ENCODE peak calls at places on chromosomes 7 and 10, in six cellular contexts. B is stomach, S is IMR-90, R is testis, M is A549, G is Peyer's patch. T is an unnamed sample.

GRCh38 chr10:124731551-124731950 is 12.6 kb downstream of the FAM53B start:
- DNase-seq in G (no peak), S (no peak), B (no peak), R (no peak), M (no peak), T (peak; percentile 25)

GRCh38 chr7:36010656-36011587 is 142.1 kb upstream of the EEPD1 start:
- DNase-seq in M (no peak), R (no peak), G (no peak), B (no peak), S (no peak), T (no peak)

GRCh38 chr10:1903982-1904381 is 166.7 kb upstream of the ADARB2 start:
- DNase-seq in G (no peak), M (no peak), B (no peak), S (no peak), R (no peak), T (no peak)

GRCh38 chr7:42932861-42933591 is 850 bp downstream of the MRPL32 start:
- DNase-seq in R (peak; percentile 45), M (no peak), G (no peak), B (peak; percentile 29), S (peak; percentile 26), T (no peak)

GRCh38 chr7:69782917-69783684 is 184.8 kb downstream of the AUTS2 start:
- DNase-seq in G (no peak), B (no peak), M (no peak), R (peak; percentile 74), S (no peak), T (no peak)

GRCh38 chr7:50477640-50478039 is 27.5 kb upstream of the FIGNL1 start:
- DNase-seq in R (no peak), S (no peak), G (no peak), M (no peak), B (no peak), T (no peak)

GRCh38 chr7:47553309-47553708 is 28.6 kb downstream of the TNS3 start:
- DNase-seq in S (peak; percentile 52), B (no peak), R (no peak), G (no peak), M (no peak), T (no peak)

GRCh38 chr7:82816272-82816671 is 346.4 kb downstream of the PCLO start:
- DNase-seq in B (no peak), R (no peak), G (no peak), M (no peak), S (no peak), T (no peak)

GRCh38 chr10:25453619-25454018 is 278.8 kb downstream of the GPR158 start:
- DNase-seq in G (no peak), B (no peak), M (no peak), R (no peak), S (no peak), T (no peak)

GRCh38 chr7:93117327-93117726 is 452 bp downstream of the SAMD9 start:
- DNase-seq in R (no peak), M (no peak), B (no peak), G (no peak), S (no peak), T (no peak)

GRCh38 chr7:23653942-23654341 is 26.1 kb upstream of the FAM221A start:
- DNase-seq in B (no peak), S (no peak), G (no peak), M (no peak), R (no peak), T (no peak)

GRCh38 chr7:2643386-2644229 is 11.8 kb downstream of the TTYH3 start:
- DNase-seq in R (no peak), M (no peak), G (no peak), B (no peak), S (no peak), T (no peak)
- TF ChIP-seq CTCF in R (no peak), M (no peak), G (no peak), B (no peak), S (peak; percentile 6), T (no peak)

DNA sequence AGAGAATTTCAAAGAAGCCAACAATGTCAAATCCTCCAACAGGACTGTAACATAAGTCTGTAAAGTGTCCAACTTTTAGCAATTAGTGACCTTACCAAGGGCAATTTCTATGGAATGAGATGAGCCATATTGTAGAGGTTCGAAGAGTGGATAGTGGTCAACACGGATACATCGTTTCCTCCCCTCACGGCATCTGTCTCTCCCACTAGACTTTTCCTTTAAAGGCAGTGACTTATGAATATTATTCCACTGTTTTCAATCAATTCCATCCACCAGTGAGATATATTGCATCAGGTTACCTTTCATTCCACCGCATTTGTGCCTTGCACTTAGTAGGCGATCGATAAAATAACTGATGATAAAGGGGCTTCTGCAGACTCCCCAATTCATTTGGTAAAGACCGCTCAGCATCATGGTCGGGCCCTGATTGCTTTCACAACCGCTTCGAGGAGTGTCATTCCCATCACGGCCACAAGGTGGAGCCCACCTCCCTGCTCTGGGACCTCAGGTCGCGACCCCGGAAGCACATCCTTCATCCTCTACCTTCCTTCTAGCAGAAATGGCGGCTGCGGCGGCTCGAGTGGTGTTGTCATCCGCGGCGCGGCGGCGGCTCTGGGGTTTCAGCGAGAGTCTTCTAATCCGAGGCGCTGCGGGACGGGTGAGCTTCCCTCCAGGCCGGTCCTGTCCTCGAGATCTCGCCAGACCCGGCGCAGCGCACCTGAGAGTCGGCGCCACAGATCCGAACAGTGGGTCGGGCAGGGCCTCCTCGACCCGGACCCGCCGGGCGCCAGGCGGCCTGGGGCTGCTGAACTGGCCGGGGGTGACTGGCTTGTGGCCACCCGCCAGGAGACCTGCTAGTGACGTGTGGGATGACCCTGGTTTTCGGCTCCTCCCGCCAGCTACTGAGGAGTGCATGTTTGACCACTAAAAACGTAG is at the start of gene PMPCB:
- DNase-seq in R (peak; percentile 100), B (peak; percentile 97), G (peak; percentile 95), M (peak; percentile 92), S (peak; percentile 87), T (peak; percentile 94)
- TF ChIP-seq POLR2A in R (no peak), B (no peak), G (no peak), M (peak; percentile 77), S (peak; percentile 80), T (peak; percentile 77)

DNA sequence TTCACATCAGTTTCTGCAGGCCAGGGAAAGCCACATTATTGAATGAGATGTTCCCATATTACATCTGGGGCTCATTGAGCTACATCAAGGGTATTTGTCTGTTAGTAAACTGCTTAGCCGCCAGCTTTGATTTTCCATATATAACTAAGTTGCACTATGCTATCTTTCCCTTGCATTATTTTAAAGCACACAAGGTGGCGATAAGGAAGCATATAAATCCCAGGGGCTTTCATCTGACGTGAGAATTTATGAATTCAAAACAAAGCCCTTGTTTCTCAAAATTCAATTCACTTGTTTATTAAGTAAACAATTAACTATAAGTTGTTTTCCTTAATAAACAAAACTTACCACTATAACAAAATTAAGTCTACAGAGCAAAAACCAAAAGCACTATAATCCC is 334.1 kb upstream of the TPK1 start:
- DNase-seq in B (no peak), S (no peak), G (no peak), R (no peak), M (peak; percentile 1), T (no peak)
- TF ChIP-seq CTCF in B (no peak), S (no peak), G (no peak), R (no peak), M (no peak), T (no peak)

GRCh38 chr10:104268691-104269645 is at the start of gene GSTO2:
- DNase-seq in M (peak; percentile 99), R (peak; percentile 100), S (peak; percentile 93), B (peak; percentile 99), G (peak; percentile 99), T (peak; percentile 94)
- TF ChIP-seq POLR2A in M (peak; percentile 83), R (peak; percentile 67), S (no peak), B (no peak), G (peak; percentile 62), T (peak; percentile 79)

GRCh38 chr7:2944729-2945128 is 98.9 kb downstream of the CARD11 start:
- DNase-seq in G (no peak), R (no peak), S (no peak), B (no peak), M (no peak), T (no peak)

GRCh38 chr7:2950578-2950977 is 93.1 kb downstream of the CARD11 start:
- DNase-seq in G (no peak), S (no peak), M (no peak), R (no peak), B (no peak), T (no peak)

GRCh38 chr7:2945171-2945570 is 98.5 kb downstream of the CARD11 start:
- DNase-seq in R (no peak), S (no peak), M (no peak), B (peak; percentile 3), G (no peak), T (no peak)

GRCh38 chr7:2948794-2949193 is 94.9 kb downstream of the CARD11 start:
- DNase-seq in M (no peak), B (no peak), S (no peak), G (no peak), R (no peak), T (no peak)

DNA sequence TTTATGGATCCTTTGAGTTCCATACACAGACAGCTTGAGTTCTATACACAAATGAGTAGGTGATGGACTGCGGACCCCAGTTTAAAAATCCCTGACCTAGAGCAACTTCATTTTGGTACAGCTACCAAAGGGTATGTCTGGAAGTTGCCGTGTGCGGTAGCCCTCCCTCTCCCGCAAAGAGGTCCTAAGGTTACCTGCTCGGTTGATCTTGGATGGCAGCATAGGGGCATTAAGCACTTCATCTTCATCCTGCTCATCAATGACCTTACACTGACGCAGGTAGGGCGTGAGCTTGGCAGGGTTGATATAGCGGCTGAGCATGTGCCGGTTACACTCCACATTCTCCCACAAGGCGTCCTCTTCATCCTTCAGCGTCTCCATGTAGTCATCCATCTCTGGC is 96.3 kb downstream of the CARD11 start:
- DNase-seq in B (no peak), G (no peak), R (no peak), S (no peak), M (no peak), T (peak; percentile 10)
- TF ChIP-seq CTCF in B (no peak), G (no peak), R (no peak), S (no peak), M (no peak), T (no peak)

GRCh38 chr10:23362069-23362830 is 17.7 kb upstream of the C10orf67 start:
- DNase-seq in G (no peak), B (no peak), S (no peak), R (no peak), M (no peak), T (no peak)
- TF ChIP-seq POLR2A in G (no peak), B (no peak), S (no peak), R (no peak), M (no peak), T (no peak)

DNA sequence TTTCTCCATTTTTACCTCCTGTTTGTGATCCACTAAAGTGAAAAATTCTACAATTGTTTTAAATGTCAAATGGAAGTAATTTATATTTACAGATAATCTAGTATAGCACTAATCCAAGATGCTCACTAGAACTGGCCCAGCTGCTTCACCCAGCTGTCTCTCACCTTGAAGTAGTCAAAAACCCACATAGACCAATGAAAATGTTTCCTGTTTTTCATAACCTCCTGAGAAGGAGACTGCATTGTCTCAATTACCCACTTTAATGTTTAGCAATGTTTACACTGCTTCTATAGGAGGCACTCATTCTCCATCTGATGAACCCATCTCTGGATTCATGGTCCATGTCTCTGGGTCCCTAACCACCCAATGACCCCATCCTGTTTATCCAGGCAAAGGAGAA is 56.1 kb upstream of the ADO start:
- DNase-seq in R (no peak), B (no peak), M (no peak), G (no peak), S (no peak), T (no peak)
- TF ChIP-seq CTCF in R (no peak), B (no peak), M (no peak), G (no peak), S (no peak), T (no peak)

DNA sequence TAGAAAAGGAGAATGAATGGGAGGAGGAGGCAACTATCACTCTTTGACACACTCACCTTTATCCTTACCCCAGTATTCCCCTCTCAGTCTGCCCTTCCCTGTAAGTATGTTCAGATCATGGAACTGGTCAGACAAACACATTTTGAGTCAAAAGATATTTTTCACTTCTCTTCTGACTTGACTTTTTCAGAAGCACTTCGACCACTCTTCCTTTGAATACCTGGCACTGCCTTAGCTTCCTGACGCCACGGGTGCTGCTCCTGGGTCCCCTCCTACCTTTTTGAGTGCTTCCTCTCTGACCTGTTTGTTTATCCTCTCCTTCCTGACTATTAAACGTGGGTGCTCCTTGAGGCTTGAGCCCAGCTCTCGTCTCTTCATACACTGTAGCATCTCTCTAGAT is 19.8 kb upstream of the C10orf67 start:
- DNase-seq in G (no peak), B (no peak), M (no peak), S (no peak), R (no peak), T (no peak)
- TF ChIP-seq POLR2A in G (no peak), B (no peak), M (no peak), S (no peak), R (no peak), T (no peak)